ENCODE peak calls at places on chromosomes 5 and 9, in six cellular contexts. F, X, S, D, N and P are unnamed samples.

GRCh38 chr9:35508069-35508468 is 18.2 kb downstream of the RUSC2 start:
- DNase-seq in F (no peak), X (no peak), S (no peak), D (no peak), N (no peak), P (no peak)

GRCh38 chr5:132951858-132952257 is 11.6 kb downstream of the AFF4 start:
- DNase-seq in F (no peak), X (no peak), S (no peak), D (no peak), N (no peak), P (no peak)

GRCh38 chr5:150589791-150590601 is 50.5 kb upstream of the SYNPO start:
- DNase-seq in F (peak; percentile 78), X (no peak), S (peak; percentile 57), D (no peak), N (peak; percentile 74), P (no peak)

GRCh38 chr9:89961616-89962341 is 357.0 kb downstream of the GADD45G start:
- DNase-seq in F (no peak), X (peak; percentile 68), S (no peak), D (no peak), N (no peak), P (no peak)

GRCh38 chr9:69074801-69075200 is 39.2 kb downstream of the FXN start:
- DNase-seq in F (no peak), X (no peak), S (no peak), D (no peak), N (no peak), P (no peak)

GRCh38 chr9:107394264-107394663 is 95.3 kb downstream of the KLF4 start:
- DNase-seq in F (no peak), X (no peak), S (no peak), D (no peak), N (no peak), P (no peak)

GRCh38 chr5:172420215-172420934 is 34.0 kb downstream of the SH3PXD2B start:
- DNase-seq in F (peak; percentile 58), X (peak; percentile 94), S (peak; percentile 64), D (no peak), N (peak; percentile 86), P (no peak)

GRCh38 chr5:168076561-168076991 is 214.9 kb upstream of the WWC1 start:
- DNase-seq in F (peak; percentile 35), X (no peak), S (no peak), D (no peak), N (peak; percentile 36), P (no peak)

GRCh38 chr9:98792096-98792490 is 4.3 kb downstream of the ANKS6 start:
- DNase-seq in F (no peak), X (no peak), S (no peak), D (no peak), N (no peak), P (no peak)

GRCh38 chr5:132496631-132497487 is 6.3 kb upstream of the IRF1 start:
- DNase-seq in F (peak; percentile 93), X (peak; percentile 96), S (peak; percentile 93), D (peak; percentile 57), N (peak; percentile 92), P (peak; percentile 74)

GRCh38 chr5:107104774-107105050 is 566.0 kb downstream of the EFNA5 start:
- DNase-seq in F (no peak), X (no peak), S (no peak), D (no peak), N (peak; percentile 57), P (no peak)

GRCh38 chr9:108386859-108387384 is 468.9 kb downstream of the ACTL7B start:
- DNase-seq in F (no peak), X (peak; percentile 92), S (no peak), D (no peak), N (no peak), P (no peak)

GRCh38 chr9:110520120-110520701 is 59.3 kb downstream of the SVEP1 start:
- DNase-seq in F (no peak), X (no peak), S (no peak), D (no peak), N (no peak), P (no peak)

GRCh38 chr9:73121375-73121935 is 30.2 kb upstream of the ANXA1 start:
- DNase-seq in F (no peak), X (no peak), S (no peak), D (no peak), N (no peak), P (no peak)

GRCh38 chr9:73131376-73131775 is 20.3 kb upstream of the ANXA1 start:
- DNase-seq in F (no peak), X (no peak), S (no peak), D (no peak), N (no peak), P (no peak)

GRCh38 chr9:73129941-73130695 is 21.5 kb upstream of the ANXA1 start:
- DNase-seq in F (no peak), X (no peak), S (no peak), D (no peak), N (no peak), P (no peak)

GRCh38 chr9:73125651-73126050 is 26.0 kb upstream of the ANXA1 start:
- DNase-seq in F (no peak), X (no peak), S (no peak), D (no peak), N (no peak), P (no peak)
- TF ChIP-seq CTCF in F (no peak), X (no peak), S (no peak), D (no peak), N (no peak), P (no peak)

DNA sequence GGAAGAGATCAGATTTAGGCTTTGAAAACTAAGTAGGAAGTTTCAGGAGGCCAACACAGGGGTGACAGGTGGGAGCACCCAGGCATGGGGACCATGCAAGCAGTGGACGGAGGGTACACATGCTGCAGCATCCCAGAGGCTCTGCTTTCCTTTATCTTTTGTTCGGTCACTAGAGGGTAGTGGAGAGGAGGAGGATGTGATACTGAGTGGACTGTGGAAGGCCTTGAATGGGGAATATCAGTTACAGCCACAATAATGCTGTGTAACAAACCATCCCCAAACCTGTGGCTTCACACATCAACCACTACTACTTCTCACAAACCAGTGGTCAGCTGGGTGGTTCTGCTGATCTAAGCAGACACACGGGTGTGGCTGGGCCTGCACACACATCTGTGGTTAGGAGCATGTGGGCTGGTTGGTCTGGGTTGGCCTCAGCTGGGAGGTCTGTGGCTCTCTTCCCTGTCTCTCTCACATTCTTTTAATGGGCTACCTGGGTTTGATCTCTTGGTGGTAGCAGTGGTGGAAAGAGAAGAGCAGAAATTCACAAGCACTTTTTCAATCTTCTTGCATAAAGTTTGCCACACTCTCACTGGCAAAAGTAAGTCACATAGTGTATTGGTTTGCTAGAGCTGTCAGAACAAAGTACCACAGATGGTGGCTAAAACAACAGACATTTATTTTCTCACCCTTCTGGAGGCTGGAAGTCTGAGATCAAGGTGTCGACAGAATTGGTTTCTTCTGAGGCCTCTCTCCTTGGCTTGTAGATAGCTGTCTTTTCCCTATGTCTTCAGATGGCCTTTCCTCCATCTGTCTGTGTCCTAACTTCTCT is 238.7 kb downstream of the AGTPBP1 start:
- DNase-seq in F (no peak), X (no peak), S (no peak), D (no peak), N (peak; percentile 50), P (no peak)
- TF ChIP-seq CTCF in F (no peak), X (no peak), S (no peak), D (no peak), N (no peak), P (no peak)

GRCh38 chr5:159525117-159525516 is 194.8 kb upstream of the IL12B start:
- DNase-seq in F (no peak), X (no peak), S (no peak), D (no peak), N (no peak), P (no peak)
- TF ChIP-seq CTCF in F (no peak), X (no peak), S (no peak), D (no peak), N (no peak), P (no peak)

DNA sequence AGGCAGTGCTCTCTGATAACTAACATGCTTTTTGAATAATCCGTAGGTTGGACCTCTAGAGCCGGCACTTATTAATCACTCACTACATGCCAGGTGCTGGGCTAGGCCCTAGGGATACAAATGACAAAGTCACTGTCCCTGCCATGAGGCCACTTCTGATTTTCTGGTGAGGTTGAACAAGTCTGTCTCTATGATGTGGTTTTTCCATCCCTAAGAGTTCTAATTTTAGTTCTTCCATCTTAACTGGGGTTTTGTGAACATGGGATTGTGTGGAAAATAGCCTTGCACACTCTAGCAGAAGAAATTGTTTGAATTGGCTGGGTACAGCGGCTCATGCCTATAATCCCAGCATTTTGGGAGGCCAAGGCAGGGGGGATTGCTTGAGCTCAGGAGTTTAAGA is 64.6 kb downstream of the IL31RA start:
- DNase-seq in F (no peak), X (no peak), S (no peak), D (no peak), N (no peak), P (no peak)
- TF ChIP-seq CTCF in F (no peak), X (no peak), S (no peak), D (no peak), N (no peak), P (no peak)

GRCh38 chr5:158484246-158484645 is 615.5 kb downstream of the EBF1 start:
- DNase-seq in F (no peak), X (no peak), S (no peak), D (no peak), N (no peak), P (no peak)
- TF ChIP-seq CTCF in F (no peak), X (no peak), S (no peak), D (no peak), N (no peak), P (no peak)

GRCh38 chr9:23288545-23288944 is 537.5 kb downstream of the ELAVL2 start:
- DNase-seq in F (no peak), X (no peak), S (no peak), D (no peak), N (no peak), P (no peak)
- TF ChIP-seq CTCF in F (no peak), X (no peak), S (no peak), D (no peak), N (no peak), P (no peak)

GRCh38 chr5:123937230-123937629 is 425.3 kb downstream of the CSNK1G3 start:
- DNase-seq in F (no peak), X (no peak), S (no peak), D (no peak), N (peak; percentile 58), P (no peak)
- TF ChIP-seq CTCF in F (peak; percentile 72), X (peak; percentile 58), S (peak; percentile 57), D (no peak), N (peak; percentile 40), P (peak; percentile 23)

GRCh38 chr9:18477719-18478118 is 3.8 kb downstream of the ADAMTSL1 start:
- DNase-seq in F (no peak), X (no peak), S (no peak), D (no peak), N (no peak), P (no peak)
- TF ChIP-seq CTCF in F (no peak), X (no peak), S (no peak), D (no peak), N (no peak), P (no peak)